ENCODE peak calls at places on chromosomes 3 and 15, in six cellular contexts. One of them, this sample, is unnamed.

GRCh38 chr3:66991478-66991877 is 6.6 kb upstream of the KBTBD8 start:
- DNase-seq in H9: no peak
- DNase-seq in mammary epithelial cell: peak; percentile 52
- DNase-seq in HCT116: no peak
- DNase-seq in neural progenitor cell: no peak
- DNase-seq in neuronal stem cell: no peak
- DNase-seq in this sample: no peak

GRCh38 chr3:157888040-157888439 is 218.2 kb downstream of the SHOX2 start:
- DNase-seq in H9: no peak
- DNase-seq in mammary epithelial cell: no peak
- DNase-seq in HCT116: no peak
- DNase-seq in neural progenitor cell: no peak
- DNase-seq in neuronal stem cell: no peak
- DNase-seq in this sample: no peak

GRCh38 chr3:25855281-25855680 is 65.4 kb downstream of the OXSM start:
- DNase-seq in H9: no peak
- DNase-seq in mammary epithelial cell: no peak
- DNase-seq in HCT116: no peak
- DNase-seq in neural progenitor cell: no peak
- DNase-seq in neuronal stem cell: no peak
- DNase-seq in this sample: no peak

GRCh38 chr3:63351159-63352007 is 73.3 kb downstream of the SYNPR start:
- DNase-seq in H9: no peak
- DNase-seq in mammary epithelial cell: peak; percentile 46
- DNase-seq in HCT116: peak; percentile 47
- DNase-seq in neural progenitor cell: peak; percentile 71
- DNase-seq in neuronal stem cell: peak; percentile 65
- DNase-seq in this sample: peak; percentile 45

GRCh38 chr15:90037510-90037860 is 36.4 kb downstream of the ZNF710 start:
- DNase-seq in H9: no peak
- DNase-seq in mammary epithelial cell: no peak
- DNase-seq in HCT116: no peak
- DNase-seq in neural progenitor cell: no peak
- DNase-seq in neuronal stem cell: no peak
- DNase-seq in this sample: no peak

GRCh38 chr3:82329300-82329699 is 567.9 kb upstream of the GBE1 start:
- DNase-seq in H9: no peak
- DNase-seq in mammary epithelial cell: peak; percentile 1
- DNase-seq in HCT116: no peak
- DNase-seq in neural progenitor cell: no peak
- DNase-seq in neuronal stem cell: no peak
- DNase-seq in this sample: no peak

GRCh38 chr3:107263269-107264021 is 113.8 kb upstream of the CCDC54 start:
- DNase-seq in H9: no peak
- DNase-seq in mammary epithelial cell: no peak
- DNase-seq in HCT116: no peak
- DNase-seq in neural progenitor cell: no peak
- DNase-seq in neuronal stem cell: no peak
- DNase-seq in this sample: no peak

GRCh38 chr3:7573330-7573729 is 712.4 kb downstream of the GRM7 start:
- DNase-seq in H9: no peak
- DNase-seq in mammary epithelial cell: no peak
- DNase-seq in HCT116: no peak
- DNase-seq in neural progenitor cell: no peak
- DNase-seq in neuronal stem cell: no peak
- DNase-seq in this sample: no peak

GRCh38 chr15:42275780-42276395 is 2.7 kb upstream of the TMEM87A start:
- DNase-seq in H9: no peak
- DNase-seq in mammary epithelial cell: peak; percentile 34
- DNase-seq in HCT116: no peak
- DNase-seq in neural progenitor cell: peak; percentile 21
- DNase-seq in neuronal stem cell: no peak
- DNase-seq in this sample: no peak

GRCh38 chr3:138432576-138433240 is 1.7 kb upstream of the ESYT3 start:
- DNase-seq in H9: no peak
- DNase-seq in mammary epithelial cell: no peak
- DNase-seq in HCT116: no peak
- DNase-seq in neural progenitor cell: no peak
- DNase-seq in neuronal stem cell: no peak
- DNase-seq in this sample: no peak

GRCh38 chr3:29955413-29955812 is 651.0 kb upstream of the TGFBR2 start:
- DNase-seq in H9: no peak
- DNase-seq in mammary epithelial cell: no peak
- DNase-seq in HCT116: no peak
- DNase-seq in neural progenitor cell: no peak
- DNase-seq in neuronal stem cell: no peak
- DNase-seq in this sample: no peak

GRCh38 chr15:43251185-43251862 is 15.4 kb downstream of the TGM5 start:
- DNase-seq in H9: no peak
- DNase-seq in mammary epithelial cell: no peak
- DNase-seq in HCT116: no peak
- DNase-seq in neural progenitor cell: no peak
- DNase-seq in neuronal stem cell: no peak
- DNase-seq in this sample: no peak

GRCh38 chr3:16487506-16488175 is 25.9 kb downstream of the RFTN1 start:
- DNase-seq in H9: no peak
- DNase-seq in mammary epithelial cell: no peak
- DNase-seq in HCT116: no peak
- DNase-seq in neural progenitor cell: no peak
- DNase-seq in neuronal stem cell: no peak
- DNase-seq in this sample: no peak

GRCh38 chr3:176631175-176631574 is 566.1 kb downstream of the TBL1XR1 start:
- DNase-seq in H9: no peak
- DNase-seq in mammary epithelial cell: no peak
- DNase-seq in HCT116: no peak
- DNase-seq in neural progenitor cell: no peak
- DNase-seq in neuronal stem cell: no peak
- DNase-seq in this sample: no peak

GRCh38 chr3:69182588-69183299 is 60.3 kb upstream of the LMOD3 start:
- DNase-seq in H9: no peak
- DNase-seq in mammary epithelial cell: peak; percentile 58
- DNase-seq in HCT116: no peak
- DNase-seq in neural progenitor cell: no peak
- DNase-seq in neuronal stem cell: no peak
- DNase-seq in this sample: no peak

GRCh38 chr15:63048115-63048985 is 5.8 kb downstream of the TPM1 start:
- DNase-seq in H9: peak; percentile 96
- DNase-seq in mammary epithelial cell: peak; percentile 89
- DNase-seq in HCT116: peak; percentile 70
- DNase-seq in neural progenitor cell: peak; percentile 97
- DNase-seq in neuronal stem cell: peak; percentile 92
- DNase-seq in this sample: peak; percentile 49

GRCh38 chr15:63045438-63046278 is 3.1 kb downstream of the TPM1 start:
- DNase-seq in H9: no peak
- DNase-seq in mammary epithelial cell: peak; percentile 23
- DNase-seq in HCT116: no peak
- DNase-seq in neural progenitor cell: no peak
- DNase-seq in neuronal stem cell: no peak
- DNase-seq in this sample: no peak

GRCh38 chr15:63046927-63047760 is 4.6 kb downstream of the TPM1 start:
- DNase-seq in H9: no peak
- DNase-seq in mammary epithelial cell: peak; percentile 47
- DNase-seq in HCT116: no peak
- DNase-seq in neural progenitor cell: peak; percentile 50
- DNase-seq in neuronal stem cell: peak; percentile 31
- DNase-seq in this sample: no peak

GRCh38 chr15:63048986-63049665 is 6.6 kb downstream of the TPM1 start:
- DNase-seq in H9: peak; percentile 64
- DNase-seq in mammary epithelial cell: peak; percentile 64
- DNase-seq in HCT116: no peak
- DNase-seq in neural progenitor cell: peak; percentile 65
- DNase-seq in neuronal stem cell: no peak
- DNase-seq in this sample: no peak

DNA sequence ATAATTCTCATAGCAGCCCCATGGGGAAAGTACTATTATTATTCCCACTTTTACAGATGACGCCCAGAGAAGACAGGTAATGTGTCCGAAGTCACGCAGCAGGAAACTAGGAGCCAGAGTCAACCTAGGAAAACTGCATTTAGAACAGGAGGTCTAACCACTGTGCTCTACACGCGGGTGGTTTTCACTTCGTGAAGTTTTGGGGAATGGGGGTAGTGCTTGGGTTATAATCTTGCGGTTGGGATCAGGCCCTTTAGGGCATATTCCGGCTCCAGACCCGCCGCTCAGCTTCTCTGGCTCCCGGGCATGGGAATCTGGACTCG is 5.2 kb downstream of the TPM1 start:
- DNase-seq in H9: no peak
- DNase-seq in mammary epithelial cell: no peak
- DNase-seq in HCT116: no peak
- DNase-seq in neural progenitor cell: no peak
- DNase-seq in neuronal stem cell: no peak
- DNase-seq in this sample: no peak
- H2AFZ ChIP-seq in H9: no peak overlapping the region
- H2AFZ ChIP-seq in mammary epithelial cell: peak overlapping the region; percentile 49
- H2AFZ ChIP-seq in HCT116: peak overlapping the region; percentile 84
- H2AFZ ChIP-seq in neural progenitor cell: no peak overlapping the region
- H2AFZ ChIP-seq in neuronal stem cell: peak overlapping the region; percentile 89
- H2AFZ ChIP-seq in this sample: no peak overlapping the region

GRCh38 chr3:191387441-191388077 is 57.2 kb upstream of the UTS2B start:
- DNase-seq in H9: no peak
- DNase-seq in mammary epithelial cell: peak; percentile 7
- DNase-seq in HCT116: no peak
- DNase-seq in neural progenitor cell: no peak
- DNase-seq in neuronal stem cell: no peak
- DNase-seq in this sample: no peak
- H3K27me3 ChIP-seq in H9: no peaks in the 10 kb centered on the region
- H3K27me3 ChIP-seq in mammary epithelial cell: no peaks in the 10 kb centered on the region
- H3K27me3 ChIP-seq in HCT116: no peaks in the 10 kb centered on the region
- H3K27me3 ChIP-seq in neural progenitor cell: no peaks in the 10 kb centered on the region
- H3K27me3 ChIP-seq in neuronal stem cell: no peaks in the 10 kb centered on the region
- H3K27me3 ChIP-seq in this sample: no peaks in the 10 kb centered on the region

DNA sequence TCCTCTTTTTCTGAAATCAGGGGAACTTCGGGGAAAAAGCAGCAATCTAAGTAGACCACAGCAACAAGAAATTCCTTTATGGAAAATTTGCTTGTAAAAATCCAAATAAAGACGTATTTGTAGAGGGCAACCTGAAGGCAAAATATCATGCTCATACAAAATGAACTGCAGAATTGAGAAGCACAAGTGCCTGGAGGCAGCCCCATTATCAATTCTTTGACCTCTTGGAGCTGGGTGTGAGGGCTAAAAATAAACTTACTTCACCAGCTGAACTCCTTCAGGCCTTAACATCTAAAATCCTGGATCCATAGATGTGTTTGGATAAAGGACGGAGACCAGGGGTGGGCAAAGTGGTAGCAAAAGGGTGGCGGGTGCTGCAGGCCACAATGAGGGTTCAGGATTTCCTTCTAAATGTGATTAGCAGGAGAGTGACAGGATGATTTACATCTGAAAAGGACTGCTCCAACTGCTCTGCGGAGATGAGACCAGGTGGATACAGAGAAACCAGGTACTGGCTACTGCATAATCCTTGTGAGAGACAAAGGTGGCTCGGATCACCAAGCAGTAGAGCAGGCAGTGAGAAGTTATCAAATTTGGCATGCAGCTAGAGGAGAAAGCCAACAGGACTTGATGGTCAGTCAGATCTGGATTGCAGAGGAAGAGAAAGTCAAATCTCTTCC is 81.7 kb upstream of the TJP1 start:
- DNase-seq in H9: peak; percentile 68
- DNase-seq in mammary epithelial cell: no peak
- DNase-seq in HCT116: no peak
- DNase-seq in neural progenitor cell: no peak
- DNase-seq in neuronal stem cell: no peak
- DNase-seq in this sample: no peak
- H3K9ac ChIP-seq in H9: no peak overlapping the region
- H3K9ac ChIP-seq in mammary epithelial cell: no peak overlapping the region
- H3K9ac ChIP-seq in HCT116: no peak overlapping the region
- H3K9ac ChIP-seq in neural progenitor cell: no peak overlapping the region
- H3K9ac ChIP-seq in neuronal stem cell: no peak overlapping the region
- H3K9ac ChIP-seq in this sample: no peak overlapping the region

DNA sequence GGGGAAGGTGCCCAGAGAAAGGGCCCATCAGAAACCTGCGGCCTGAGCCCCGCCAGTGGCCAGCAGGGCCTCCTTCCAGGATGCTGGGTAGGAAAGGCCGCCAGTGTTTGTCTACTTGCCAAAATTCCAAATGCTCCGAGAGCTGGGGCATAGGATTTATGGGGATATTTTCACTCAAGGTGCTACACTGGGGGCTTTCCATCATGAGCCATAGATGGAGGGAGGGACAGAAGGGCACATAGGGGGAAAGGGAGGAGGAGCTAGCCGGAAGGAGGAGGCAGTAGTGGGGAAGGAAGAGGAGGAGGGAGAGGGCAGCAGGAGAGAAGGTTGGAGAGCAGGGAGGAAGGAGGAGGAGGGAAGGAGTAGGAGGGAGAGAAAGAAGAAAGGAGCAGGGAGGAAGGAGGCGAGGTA is 494.7 kb upstream of the PROK2 start:
- DNase-seq in H9: no peak
- DNase-seq in mammary epithelial cell: no peak
- DNase-seq in HCT116: no peak
- DNase-seq in neural progenitor cell: no peak
- DNase-seq in neuronal stem cell: no peak
- DNase-seq in this sample: no peak
- H2AFZ ChIP-seq in H9: no peak overlapping the region
- H2AFZ ChIP-seq in mammary epithelial cell: no peak overlapping the region
- H2AFZ ChIP-seq in HCT116: no peak overlapping the region
- H2AFZ ChIP-seq in neural progenitor cell: peak overlapping the region; percentile 85
- H2AFZ ChIP-seq in neuronal stem cell: no peak overlapping the region
- H2AFZ ChIP-seq in this sample: no peak overlapping the region

GRCh38 chr3:80682235-80682634 is 914.4 kb upstream of the ROBO1 start:
- DNase-seq in H9: no peak
- DNase-seq in mammary epithelial cell: no peak
- DNase-seq in HCT116: no peak
- DNase-seq in neural progenitor cell: no peak
- DNase-seq in neuronal stem cell: no peak
- DNase-seq in this sample: no peak
- H3K27me3 ChIP-seq in H9: no peaks in the 10 kb centered on the region
- H3K27me3 ChIP-seq in mammary epithelial cell: no peaks in the 10 kb centered on the region
- H3K27me3 ChIP-seq in HCT116: no peaks in the 10 kb centered on the region
- H3K27me3 ChIP-seq in neural progenitor cell: no peaks in the 10 kb centered on the region
- H3K27me3 ChIP-seq in neuronal stem cell: no peaks in the 10 kb centered on the region
- H3K27me3 ChIP-seq in this sample: no peaks in the 10 kb centered on the region

DNA sequence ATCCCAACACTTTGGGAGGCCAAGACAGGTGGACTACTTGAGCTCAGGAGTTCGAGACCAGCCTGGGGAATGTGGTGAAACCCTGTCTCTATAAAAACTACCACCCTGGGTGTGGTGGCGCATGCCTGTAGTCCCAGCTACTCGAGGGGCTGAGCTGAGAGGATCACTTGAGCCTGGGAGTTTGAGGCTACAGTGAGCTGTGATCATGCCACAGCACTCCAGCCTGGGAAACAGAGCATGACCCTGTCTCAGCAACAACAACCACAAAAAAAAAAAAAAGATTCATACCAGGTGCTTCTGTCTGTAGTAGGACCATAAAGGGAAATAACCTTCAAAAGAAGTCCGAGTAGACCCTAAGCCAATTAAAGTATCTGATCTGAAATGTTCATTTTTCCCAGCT is 94.5 kb downstream of the SERPINI1 start:
- DNase-seq in H9: no peak
- DNase-seq in mammary epithelial cell: no peak
- DNase-seq in HCT116: no peak
- DNase-seq in neural progenitor cell: no peak
- DNase-seq in neuronal stem cell: no peak
- DNase-seq in this sample: no peak
- H3K9ac ChIP-seq in H9: no peak overlapping the region
- H3K9ac ChIP-seq in mammary epithelial cell: no peak overlapping the region
- H3K9ac ChIP-seq in HCT116: no peak overlapping the region
- H3K9ac ChIP-seq in neural progenitor cell: no peak overlapping the region
- H3K9ac ChIP-seq in neuronal stem cell: no peak overlapping the region
- H3K9ac ChIP-seq in this sample: no peak overlapping the region